ENCODE peak calls at places on chromosome 20, in eight cellular contexts. Q, W, R, U, T, V, I and K are unnamed samples.

GRCh38 chr20:34791289-34792020 is 34.0 kb downstream of the NCOA6 start:
- DNase-seq in V (peak), Q (no peak), R (no peak), T (no peak), W (peak), I (no peak), U (no peak), K (no peak)

GRCh38 chr20:37295595-37295994 is 6.1 kb downstream of the MANBAL start:
- DNase-seq in W (no peak), Q (no peak), I (no peak), T (no peak), U (no peak), V (no peak), R (no peak), K (no peak)

GRCh38 chr20:13331536-13331935 is 110.5 kb downstream of the ISM1 start:
- DNase-seq in Q (no peak), T (no peak), V (peak), U (no peak), I (no peak), W (no peak), R (no peak), K (no peak)

GRCh38 chr20:25046736-25047666 is 10.9 kb downstream of the ACSS1 start:
- DNase-seq in R (no peak), Q (no peak), I (no peak), U (no peak), T (no peak), V (no peak), W (no peak), K (no peak)

GRCh38 chr20:21101453-21102251 is 4.5 kb downstream of the LINC00237 start:
- DNase-seq in V (no peak), Q (no peak), W (no peak), T (no peak), U (peak), I (no peak), R (no peak), K (no peak)

GRCh38 chr20:15653396-15654207 is 919.6 kb downstream of the KIF16B start:
- DNase-seq in R (no peak), T (no peak), U (no peak), Q (no peak), W (no peak), I (no peak), V (no peak), K (no peak)

GRCh38 chr20:21682576-21682975 is 22.9 kb upstream of the PAX1 start:
- DNase-seq in W (no peak), Q (no peak), R (no peak), T (no peak), U (no peak), V (no peak), I (no peak), K (no peak)

GRCh38 chr20:21548390-21549035 is 34.6 kb upstream of the NKX2-2 start:
- DNase-seq in Q (peak), T (no peak), U (peak), R (no peak), V (no peak), W (no peak), I (peak), K (peak)

GRCh38 chr20:23440004-23440403 is 519 bp downstream of the CSTL1 start:
- DNase-seq in T (no peak), Q (no peak), U (no peak), W (no peak), V (no peak), I (no peak), R (no peak), K (no peak)

GRCh38 chr20:46838002-46838401 is 56.6 kb upstream of the EYA2 start:
- DNase-seq in V (no peak), W (no peak), I (no peak), T (no peak), R (no peak), Q (no peak), U (no peak), K (no peak)

GRCh38 chr20:62089393-62089792 is 23.7 kb upstream of the TAF4 start:
- DNase-seq in U (no peak), T (no peak), R (no peak), W (no peak), Q (no peak), V (peak), I (no peak), K (no peak)

GRCh38 chr20:34165246-34165645 is 53.2 kb upstream of the EIF2S2 start:
- DNase-seq in V (peak), W (no peak), R (no peak), T (no peak), I (no peak), U (no peak), Q (no peak), K (no peak)